ENCODE peak calls at places on chromosomes 1 and 21, in six cellular contexts. X, S, L, C, B and Y are unnamed samples.

GRCh38 chr1:43573066-43573799 is 42.5 kb downstream of the PTPRF start:
- DNase-seq in B (no peak), C (no peak), L (no peak), X (no peak), S (no peak), Y (no peak)

GRCh38 chr1:97252076-97252475 is 530.5 kb downstream of the PTBP2 start:
- DNase-seq in L (no peak), C (no peak), S (no peak), B (no peak), X (no peak), Y (no peak)

GRCh38 chr1:109935451-109935900 is 24.8 kb downstream of the CSF1 start:
- DNase-seq in X (no peak), S (no peak), B (no peak), L (no peak), C (no peak), Y (no peak)

GRCh38 chr1:27527857-27528700 is 38.1 kb upstream of the WASF2 start:
- DNase-seq in X (no peak), B (peak; percentile 54), L (no peak), S (peak; percentile 67), C (no peak), Y (peak; percentile 35)

GRCh38 chr1:109790735-109791494 is 27.2 kb upstream of the EPS8L3 start:
- DNase-seq in X (peak; percentile 84), L (no peak), B (peak; percentile 69), S (no peak), C (no peak), Y (peak; percentile 75)

GRCh38 chr1:59025898-59026426 is 242.1 kb upstream of the JUN start:
- DNase-seq in X (no peak), C (no peak), L (peak; percentile 31), S (no peak), B (no peak), Y (no peak)

GRCh38 chr1:157377216-157377821 is 175.0 kb downstream of the FCRL5 start:
- DNase-seq in X (no peak), L (peak; percentile 65), B (no peak), C (peak; percentile 71), S (peak; percentile 73), Y (no peak)

GRCh38 chr1:64675718-64676345 is 69.0 kb upstream of the RAVER2 start:
- DNase-seq in C (no peak), L (peak; percentile 20), X (no peak), S (peak; percentile 14), B (no peak), Y (no peak)

GRCh38 chr1:229130028-229130668 is 140.8 kb upstream of the RAB4A start:
- DNase-seq in L (no peak), X (no peak), B (no peak), C (no peak), S (no peak), Y (no peak)

GRCh38 chr1:5611431-5611830 is 380.8 kb downstream of the NPHP4 start:
- DNase-seq in S (no peak), L (no peak), C (no peak), B (no peak), X (no peak), Y (no peak)

GRCh38 chr1:85078903-85079302 is 30.6 kb upstream of the MCOLN3 start:
- DNase-seq in S (peak; percentile 33), X (no peak), B (no peak), L (no peak), C (no peak), Y (no peak)

GRCh38 chr1:52168373-52169080 is 26.6 kb downstream of the ZFYVE9 start:
- DNase-seq in X (no peak), L (no peak), S (no peak), C (no peak), B (no peak), Y (no peak)

GRCh38 chr1:236514703-236515442 is 8.9 kb upstream of the LGALS8 start:
- DNase-seq in C (no peak), X (no peak), S (no peak), B (no peak), L (no peak), Y (no peak)

GRCh38 chr1:164602142-164602429 is 43.1 kb downstream of the PBX1 start:
- DNase-seq in S (peak; percentile 31), L (no peak), B (no peak), C (no peak), X (no peak), Y (no peak)

GRCh38 chr1:14255711-14256110 is 342.8 kb upstream of the KAZN start:
- DNase-seq in C (no peak), B (no peak), X (no peak), S (no peak), L (peak; percentile 32), Y (no peak)

GRCh38 chr1:19219451-19219850 is 9.4 kb upstream of the UBR4 start:
- DNase-seq in S (no peak), L (no peak), B (no peak), C (no peak), X (no peak), Y (no peak)

GRCh38 chr1:191648939-191649338 is 509.3 kb upstream of the RGS18 start:
- DNase-seq in C (no peak), S (no peak), L (no peak), X (no peak), B (no peak), Y (no peak)

GRCh38 chr1:234763361-234763760 is 153.4 kb upstream of the IRF2BP2 start:
- DNase-seq in C (no peak), S (peak; percentile 24), X (no peak), B (no peak), L (no peak), Y (no peak)

GRCh38 chr21:25558123-25558522 is 49.2 kb downstream of the MRPL39 start:
- DNase-seq in S (no peak), L (no peak), X (no peak), C (no peak), B (no peak), Y (no peak)

GRCh38 chr1:246959944-246960693 is 28.4 kb upstream of the AHCTF1 start:
- DNase-seq in C (no peak), L (no peak), X (no peak), B (no peak), S (no peak), Y (no peak)

GRCh38 chr1:24108334-24109165 is 3.4 kb downstream of the MYOM3 start:
- DNase-seq in C (no peak), S (no peak), B (no peak), L (peak; percentile 38), X (no peak), Y (no peak)

GRCh38 chr1:52746189-52746588 is 19.9 kb downstream of the ZYG11B start:
- DNase-seq in L (no peak), B (no peak), X (no peak), S (no peak), C (no peak), Y (no peak)

GRCh38 chr21:45983981-45984551 is 2.5 kb downstream of the COL6A1 start:
- DNase-seq in L (no peak), X (peak; percentile 72), B (no peak), C (peak; percentile 15), S (peak; percentile 38), Y (no peak)

GRCh38 chr1:93842750-93843500 is 36.1 kb downstream of the DNTTIP2 start:
- DNase-seq in C (no peak), S (no peak), B (no peak), X (no peak), L (no peak), Y (no peak)

GRCh38 chr1:245142171-245142798 is 12.5 kb upstream of the KIF26B start:
- DNase-seq in C (no peak), L (no peak), S (no peak), X (no peak), B (no peak), Y (no peak)

GRCh38 chr1:225710804-225711203 is 57.9 kb upstream of the ENAH start:
- DNase-seq in C (no peak), L (peak; percentile 65), S (no peak), B (no peak), X (no peak), Y (no peak)

GRCh38 chr1:228850141-228851100 is 115.1 kb downstream of the RHOU start:
- DNase-seq in B (no peak), S (no peak), C (no peak), L (no peak), X (no peak), Y (no peak)

GRCh38 chr1:242033331-242033956 is 34.5 kb upstream of the MAP1LC3C start:
- DNase-seq in S (no peak), C (no peak), L (peak; percentile 41), X (no peak), B (no peak), Y (no peak)